ENCODE peak calls at places on chromosomes 11 and 22, in eight cellular contexts. Z, I, C, V, D, H, M and O are unnamed samples. For H3K9me3, the result is how much of the 10 kb centered on the place peaks cover.

GRCh38 chr11:6833329-6833728 is 12.2 kb upstream of the OR10A5 start:
- DNase-seq in I (no peak), Z (no peak), D (no peak), M (no peak), C (no peak), H (no peak), V (no peak), O (no peak)

GRCh38 chr22:36925388-36926290 is 12.2 kb downstream of the CSF2RB start:
- DNase-seq in D (no peak), H (no peak), V (no peak), M (no peak), C (no peak), I (no peak), Z (no peak), O (no peak)

GRCh38 chr11:7563269-7563668 is 49.5 kb downstream of the PPFIBP2 start:
- DNase-seq in Z (no peak), M (no peak), C (no peak), D (no peak), H (no peak), V (no peak), I (no peak), O (no peak)

GRCh38 chr11:45166604-45166897 is 20.1 kb downstream of the PRDM11 start:
- DNase-seq in D (no peak), I (no peak), C (no peak), V (no peak), M (no peak), H (no peak), Z (no peak), O (no peak)

GRCh38 chr11:12888525-12889158 is 120.5 kb upstream of the RASSF10 start:
- DNase-seq in M (peak), C (peak), H (peak), I (peak), D (peak), Z (peak), V (peak), O (peak)

GRCh38 chr22:17917490-17917983 is 106.8 kb downstream of the MICAL3 start:
- DNase-seq in V (no peak), D (peak), I (no peak), Z (no peak), M (no peak), C (no peak), H (peak), O (no peak)

GRCh38 chr11:8739309-8739793 is 56.8 kb downstream of the RPL27A start:
- DNase-seq in C (no peak), V (peak), D (no peak), Z (no peak), H (no peak), I (no peak), M (no peak), O (no peak)

GRCh38 chr11:92781151-92781550 is 188.3 kb upstream of the MTNR1B start:
- DNase-seq in V (no peak), M (no peak), D (no peak), C (no peak), I (no peak), H (no peak), Z (no peak), O (no peak)

GRCh38 chr11:34395916-34396555 is 38.2 kb upstream of the ABTB2 start:
- DNase-seq in Z (no peak), V (no peak), D (no peak), M (no peak), H (no peak), C (no peak), I (peak), O (no peak)

GRCh38 chr11:22471405-22471804 is 133.2 kb downstream of the SLC17A6 start:
- DNase-seq in I (no peak), V (no peak), H (no peak), Z (no peak), D (no peak), M (no peak), C (no peak), O (no peak)

GRCh38 chr22:41983516-41983915 is 14.3 kb downstream of the SEPTIN3 start:
- DNase-seq in M (no peak), D (no peak), H (no peak), C (no peak), I (no peak), Z (no peak), V (no peak), O (no peak)

GRCh38 chr11:12815931-12816494 is 141.8 kb downstream of the TEAD1 start:
- DNase-seq in I (no peak), Z (peak), H (no peak), M (no peak), C (no peak), D (peak), V (no peak), O (no peak)

GRCh38 chr11:101458161-101458560 is 125.6 kb downstream of the TRPC6 start:
- DNase-seq in M (no peak), C (no peak), Z (no peak), I (no peak), H (no peak), V (no peak), D (no peak), O (no peak)

GRCh38 chr11:117809236-117810055 is 12.4 kb upstream of the DSCAML1 start:
- DNase-seq in H (peak), D (peak), C (peak), I (no peak), M (peak), V (peak), Z (no peak), O (peak)

GRCh38 chr11:87463486-87464102 is 425.9 kb downstream of the TMEM135 start:
- DNase-seq in H (no peak), V (no peak), C (peak), I (no peak), D (no peak), Z (peak), M (no peak), O (no peak)

GRCh38 chr11:77283101-77283500 is 18.4 kb downstream of the GDPD4 start:
- DNase-seq in C (no peak), H (no peak), D (no peak), V (no peak), Z (no peak), I (no peak), M (no peak), O (no peak)

GRCh38 chr11:48172818-48173609 is 43.6 kb upstream of the OR4B1 start:
- DNase-seq in C (peak), M (peak), H (peak), Z (peak), D (peak), V (peak), I (peak), O (no peak)

GRCh38 chr11:128467041-128467440 is 120.3 kb downstream of the ETS1 start:
- DNase-seq in C (no peak), D (no peak), I (no peak), V (no peak), H (no peak), M (no peak), Z (no peak), O (no peak)

GRCh38 chr11:74171630-74172465 is 759 bp downstream of the PPME1 start:
- DNase-seq in V (no peak), M (no peak), Z (no peak), C (no peak), I (no peak), D (no peak), H (no peak), O (no peak)

GRCh38 chr11:24709928-24710565 is 213.2 kb downstream of the LUZP2 start:
- DNase-seq in M (no peak), I (no peak), H (no peak), V (no peak), C (no peak), Z (no peak), D (no peak), O (no peak)

GRCh38 chr11:2138075-2138435 is 1.1 kb downstream of the IGF2 start:
- DNase-seq in I (no peak), M (peak), D (peak), Z (no peak), C (peak), V (no peak), H (peak), O (peak)

GRCh38 chr11:69611548-69612526 is 29.1 kb upstream of the CCND1 start:
- DNase-seq in C (no peak), I (no peak), V (no peak), H (no peak), D (no peak), M (no peak), Z (no peak), O (no peak)

GRCh38 chr22:50319503-50319951 is 7.3 kb downstream of the DENND6B start:
- DNase-seq in M (no peak), I (no peak), D (no peak), H (no peak), C (no peak), V (no peak), Z (no peak), O (no peak)

GRCh38 chr11:35622070-35622469 is 3.8 kb downstream of the FJX1 start:
- DNase-seq in V (no peak), M (no peak), D (no peak), I (peak), C (peak), Z (no peak), H (no peak), O (no peak)

GRCh38 chr11:6258571-6258998 is 1.1 kb upstream of the CCKBR start:
- DNase-seq in V (no peak), I (no peak), M (no peak), D (peak), C (peak), H (no peak), Z (no peak), O (no peak)

GRCh38 chr11:134045799-134046635 is 22.9 kb upstream of the JAM3 start:
- DNase-seq in V (no peak), Z (no peak), I (no peak), H (peak), M (peak), C (peak), D (peak), O (no peak)

GRCh38 chr22:43798492-43798891 is 13.6 kb downstream of the EFCAB6 start:
- DNase-seq in Z (no peak), I (no peak), D (no peak), C (no peak), V (no peak), M (no peak), H (no peak), O (no peak)

GRCh38 chr22:35397095-35397904 is 2.6 kb upstream of the MCM5 start:
- DNase-seq in C (no peak), D (no peak), I (no peak), M (no peak), V (peak), Z (no peak), H (no peak), O (no peak)

GRCh38 chr11:69442807-69443137 is 38.7 kb upstream of the LINC01488 start:
- DNase-seq in Z (no peak), M (no peak), I (no peak), D (peak), C (no peak), H (no peak), V (peak), O (no peak)

GRCh38 chr22:47295226-47295901 is 532.9 kb downstream of the TBC1D22A start:
- DNase-seq in Z (peak), I (no peak), C (no peak), D (no peak), V (no peak), M (no peak), H (no peak), O (no peak)
- H3K9me3 ChIP-seq in Z (under half), I (under half), C (under half), D (under half), V (under half), M (under half), H (under half), O (under half)

DNA sequence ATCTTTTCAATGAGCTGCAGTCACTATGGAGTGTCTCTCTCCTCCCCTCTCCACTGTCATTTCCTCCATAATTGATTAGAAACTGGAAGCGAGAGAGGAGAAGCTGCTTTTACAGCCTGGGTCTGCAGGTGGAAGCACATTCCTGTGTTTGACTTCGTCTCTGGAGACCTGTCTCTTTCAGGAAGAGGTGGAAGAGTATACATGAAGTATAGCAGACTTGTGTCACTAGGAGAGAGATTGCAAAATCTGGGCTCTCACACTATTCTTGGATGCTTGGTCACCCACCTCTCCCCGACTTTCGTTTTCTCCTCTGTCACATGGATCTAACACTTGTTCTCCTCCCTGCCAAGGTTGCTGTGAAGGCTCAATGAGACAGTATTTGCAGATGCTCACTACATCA is 323.3 kb downstream of the NTM start:
- DNase-seq in Z (no peak), M (no peak), C (no peak), D (no peak), V (no peak), H (no peak), I (no peak), O (no peak)
- H3K27ac ChIP-seq in Z (no peak), M (no peak), C (no peak), D (no peak), V (no peak), H (no peak), I (no peak), O (no peak)

DNA sequence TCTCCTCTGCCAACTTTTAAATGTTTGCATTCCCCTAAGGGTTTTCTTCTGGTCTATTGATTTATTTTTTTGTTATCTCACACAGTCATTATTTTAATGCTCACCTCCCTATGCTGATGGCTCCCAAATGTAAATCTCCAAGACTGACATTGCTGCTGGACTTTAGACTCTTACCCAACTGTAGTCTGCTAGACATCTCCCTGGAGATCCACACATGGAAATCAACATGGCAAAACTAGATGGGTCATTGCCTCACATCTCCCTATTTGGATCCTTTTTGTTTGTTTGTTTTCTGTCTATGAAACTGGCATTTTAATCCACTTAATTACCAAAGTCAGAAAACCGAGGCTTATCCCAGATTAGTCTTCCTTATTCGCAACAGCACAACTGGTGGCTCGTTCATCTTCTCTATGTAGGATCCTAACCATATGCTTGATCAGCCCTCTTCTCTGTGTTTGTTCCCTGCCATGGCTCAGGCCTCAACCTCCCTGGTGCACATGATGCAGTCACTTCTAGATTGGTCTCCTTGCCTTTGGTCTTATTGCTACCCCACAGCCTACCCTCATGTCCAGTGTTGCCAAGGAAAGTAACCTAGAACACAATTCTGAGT is 37.3 kb downstream of the SC5D start:
- DNase-seq in Z (no peak), H (no peak), C (no peak), I (no peak), V (no peak), D (no peak), M (no peak), O (no peak)
- H3K9me3 ChIP-seq in Z (under half), H (under half), C (under half), I (under half), V (under half), D (under half), M (under half), O (under half)

GRCh38 chr11:113705871-113706654 is at the start of gene TMPRSS5:
- DNase-seq in M (no peak), H (no peak), V (no peak), C (no peak), D (no peak), Z (no peak), I (no peak), O (no peak)
- H3K27ac ChIP-seq in M (no peak), H (no peak), V (no peak), C (no peak), D (peak), Z (no peak), I (no peak), O (no peak)

GRCh38 chr22:48396785-48397530 is 1430.7 kb downstream of the BRD1 start:
- DNase-seq in H (no peak), C (no peak), I (no peak), V (no peak), D (no peak), M (no peak), Z (no peak), O (no peak)

GRCh38 chr22:48398181-48398905 is 1429.3 kb downstream of the BRD1 start:
- DNase-seq in M (no peak), D (no peak), V (no peak), I (no peak), H (no peak), Z (no peak), C (no peak), O (no peak)

GRCh38 chr22:48396091-48396784 is 1431.4 kb downstream of the BRD1 start:
- DNase-seq in H (no peak), V (no peak), Z (no peak), D (no peak), M (no peak), I (no peak), C (no peak), O (no peak)

GRCh38 chr22:48394787-48395620 is 1432.7 kb downstream of the BRD1 start:
- DNase-seq in Z (no peak), C (no peak), V (no peak), H (no peak), D (no peak), M (no peak), I (no peak), O (no peak)

GRCh38 chr22:48397531-48398180 is 1430.0 kb downstream of the BRD1 start:
- DNase-seq in I (no peak), D (no peak), Z (no peak), C (no peak), H (no peak), M (no peak), V (no peak), O (no peak)
- H3K9me3 ChIP-seq in I (half or more), D (under half), Z (under half), C (under half), H (under half), M (under half), V (under half), O (under half)

GRCh38 chr11:66411323-66411722 is 9.5 kb upstream of the NPAS4 start:
- DNase-seq in Z (no peak), H (no peak), I (no peak), M (no peak), D (no peak), V (no peak), C (no peak), O (no peak)

GRCh38 chr11:66407651-66408050 is 13.2 kb upstream of the NPAS4 start:
- DNase-seq in I (no peak), D (no peak), Z (no peak), H (no peak), C (no peak), V (no peak), M (no peak), O (no peak)

GRCh38 chr11:66409226-66409625 is 11.6 kb upstream of the NPAS4 start:
- DNase-seq in M (no peak), C (no peak), D (no peak), I (no peak), V (no peak), Z (no peak), H (no peak), O (no peak)

GRCh38 chr11:66410191-66410590 is 10.6 kb upstream of the NPAS4 start:
- DNase-seq in V (no peak), Z (no peak), D (no peak), C (no peak), I (no peak), H (no peak), M (no peak), O (no peak)

DNA sequence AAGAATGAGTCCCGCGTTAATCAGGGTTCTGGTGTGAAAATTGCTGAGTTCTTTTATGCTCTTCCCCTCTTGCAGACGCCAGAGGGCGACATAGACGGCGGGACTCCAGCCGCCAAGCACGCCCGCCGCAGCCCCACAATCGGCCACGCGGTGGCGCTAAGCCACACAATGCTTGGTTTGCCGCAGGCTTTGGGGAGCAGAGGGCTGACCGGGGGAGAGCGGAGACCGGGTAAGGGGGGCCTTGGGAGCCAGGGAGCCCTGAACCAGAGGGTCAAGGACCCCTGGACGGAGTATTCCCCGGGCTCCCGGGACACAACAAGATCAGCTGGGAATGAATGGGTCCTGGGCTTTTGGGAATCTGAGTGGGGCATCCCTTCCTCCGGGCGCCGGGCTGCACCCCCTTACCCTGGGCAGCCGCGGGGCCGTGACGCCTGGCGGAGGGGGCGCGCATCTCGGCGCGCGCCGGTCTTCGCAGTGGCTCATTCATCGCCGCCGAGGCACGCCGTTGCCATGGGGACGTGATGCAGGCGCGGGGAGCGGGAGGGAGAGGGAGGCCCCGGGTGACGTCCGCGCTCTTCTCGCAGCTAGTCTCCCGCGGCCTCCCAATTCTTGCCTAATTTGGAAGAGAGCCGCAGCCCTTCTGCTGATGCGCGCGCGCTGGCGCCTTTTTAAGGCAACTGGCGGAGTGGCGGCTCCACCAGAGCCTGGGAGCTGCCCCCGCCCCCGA is 12.2 kb upstream of the NPAS4 start:
- DNase-seq in H (peak), V (peak), M (peak), D (peak), I (peak), Z (peak), C (peak), O (peak)
- H3K27ac ChIP-seq in H (no peak), V (no peak), M (peak), D (no peak), I (no peak), Z (no peak), C (peak), O (no peak)

DNA sequence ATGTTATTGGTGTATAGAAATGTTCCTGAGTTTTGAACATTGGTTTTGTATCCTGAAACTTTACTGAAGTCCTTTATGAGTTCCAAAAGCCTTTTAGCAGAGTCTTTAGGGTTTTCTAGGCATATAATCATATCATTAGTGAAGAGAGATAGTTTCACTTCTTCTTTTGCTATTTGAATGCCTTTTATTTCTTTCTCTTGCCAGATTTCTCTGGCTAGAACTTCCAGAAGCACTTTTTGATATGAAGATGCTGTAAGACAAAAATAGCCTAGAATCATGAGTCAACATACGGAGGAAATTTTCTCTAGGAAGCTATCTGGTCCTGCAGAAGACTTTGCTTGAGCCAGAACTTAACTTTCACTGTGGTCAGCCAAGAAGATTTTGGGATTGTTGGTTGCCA is 86.7 kb upstream of the IZUMO1R start:
- DNase-seq in H (no peak), V (no peak), D (no peak), M (no peak), C (no peak), I (no peak), Z (no peak), O (no peak)
- H3K9me3 ChIP-seq in H (under half), V (under half), D (under half), M (under half), C (under half), I (under half), Z (under half), O (under half)

GRCh38 chr22:47106806-47107205 is 344.4 kb downstream of the TBC1D22A start:
- DNase-seq in C (no peak), M (no peak), I (no peak), H (no peak), D (no peak), Z (no peak), V (no peak), O (no peak)
- H3K27ac ChIP-seq in C (no peak), M (no peak), I (peak), H (no peak), D (no peak), Z (no peak), V (no peak), O (no peak)

DNA sequence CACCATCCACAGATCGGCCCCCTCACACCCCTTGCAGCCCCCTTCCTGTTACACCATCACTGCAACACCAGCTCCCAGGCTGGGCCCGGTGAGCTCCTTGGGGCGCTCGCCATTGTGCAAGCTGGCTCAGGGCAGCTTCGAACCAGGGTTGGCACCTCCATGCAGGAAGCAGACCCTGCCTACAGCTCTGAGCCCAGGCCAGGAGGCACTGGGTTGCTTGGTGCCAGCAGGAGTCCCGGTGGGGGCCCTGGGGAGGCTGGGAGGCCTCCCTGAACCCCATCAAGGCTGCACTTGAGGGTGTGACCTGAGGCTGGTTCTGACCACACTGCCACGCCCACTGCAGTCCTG is 417.1 kb downstream of the CTTN start:
- DNase-seq in H (no peak), V (no peak), C (no peak), Z (no peak), M (no peak), I (no peak), D (no peak), O (no peak)
- H3K9me3 ChIP-seq in H (under half), V (under half), C (under half), Z (under half), M (under half), I (half or more), D (under half), O (under half)